ENCODE peak calls at places on chromosomes 7 and 10, in seven cellular contexts. D, I, W, F, P, M and S are unnamed samples.

GRCh38 chr10:86289577-86289868 is 77.1 kb downstream of the GRID1 start:
- DNase-seq in W (no peak), F (no peak), D (no peak), I (no peak), P (no peak), M (no peak), S (no peak)

GRCh38 chr7:114243019-114243507 is 171.6 kb upstream of the FOXP2 start:
- DNase-seq in F (no peak), I (no peak), W (peak), D (no peak), P (no peak), M (no peak), S (no peak)

GRCh38 chr7:157638563-157638962 is 301.8 kb downstream of the DNAJB6 start:
- DNase-seq in P (no peak), M (no peak), D (no peak), W (no peak), F (no peak), I (no peak), S (no peak)

GRCh38 chr10:32332299-32332750 is 14.6 kb downstream of the EPC1 start:
- DNase-seq in F (no peak), P (no peak), M (no peak), D (no peak), W (peak), I (no peak), S (peak)

GRCh38 chr7:3558410-3558809 is 257.4 kb downstream of the SDK1 start:
- DNase-seq in F (no peak), W (no peak), P (no peak), M (no peak), D (no peak), I (no peak), S (no peak)

GRCh38 chr7:137151056-137151731 is 192.3 kb downstream of the PTN start:
- DNase-seq in M (no peak), F (no peak), P (no peak), I (no peak), W (no peak), D (no peak), S (no peak)

GRCh38 chr10:24790073-24790472 is 66.4 kb upstream of the ARHGAP21 start:
- DNase-seq in M (no peak), D (no peak), I (no peak), P (no peak), F (no peak), W (no peak), S (no peak)

GRCh38 chr7:33012364-33012763 is 50.2 kb downstream of the NT5C3A start:
- DNase-seq in P (no peak), M (no peak), D (no peak), F (no peak), I (no peak), W (no peak), S (no peak)

GRCh38 chr10:70378122-70378521 is 4.3 kb downstream of the LRRC20 start:
- DNase-seq in M (peak), P (peak), D (peak), I (no peak), F (no peak), W (peak), S (no peak)

GRCh38 chr10:124217906-124218769 is 124.7 kb upstream of the CHST15 start:
- DNase-seq in D (no peak), P (peak), I (no peak), W (no peak), F (no peak), M (no peak), S (no peak)

GRCh38 chr7:31098606-31099360 is 46.7 kb downstream of the ADCYAP1R1 start:
- DNase-seq in D (no peak), W (no peak), P (no peak), F (no peak), I (no peak), M (no peak), S (no peak)

GRCh38 chr10:63466168-63466935 is 575 bp upstream of the JMJD1C start:
- DNase-seq in P (peak), W (no peak), I (peak), D (no peak), F (peak), M (peak), S (no peak)

GRCh38 chr7:45088146-45088701 is 545 bp downstream of the NACAD start:
- DNase-seq in W (no peak), D (no peak), I (no peak), F (no peak), P (no peak), M (no peak), S (no peak)

GRCh38 chr7:155886391-155887173 is 74.3 kb upstream of the SHH start:
- DNase-seq in M (no peak), F (no peak), W (no peak), I (no peak), D (no peak), P (no peak), S (no peak)

GRCh38 chr10:110530131-110530831 is 32.6 kb downstream of the DUSP5 start:
- DNase-seq in W (no peak), P (peak), I (peak), M (peak), D (no peak), F (peak), S (no peak)

GRCh38 chr10:125102821-125103220 is 57.5 kb downstream of the CTBP2 start:
- DNase-seq in M (no peak), I (no peak), F (peak), W (no peak), P (no peak), D (no peak), S (no peak)

GRCh38 chr7:107152011-107152410 is 16.8 kb upstream of the HBP1 start:
- DNase-seq in P (no peak), I (no peak), F (no peak), W (no peak), M (peak), D (no peak), S (no peak)

GRCh38 chr7:14748461-14748860 is 154.1 kb downstream of the DGKB start:
- DNase-seq in W (peak), D (peak), P (no peak), M (peak), F (no peak), I (no peak), S (no peak)

GRCh38 chr7:132869166-132869861 is 212.6 kb downstream of the CHCHD3 start:
- DNase-seq in I (no peak), M (no peak), F (no peak), D (no peak), P (no peak), W (no peak), S (no peak)

GRCh38 chr10:124104011-124104627 is 10.7 kb upstream of the CHST15 start:
- DNase-seq in M (no peak), F (no peak), I (no peak), W (no peak), D (no peak), P (no peak), S (no peak)

GRCh38 chr7:28017372-28017771 is 163.2 kb downstream of the JAZF1 start:
- DNase-seq in P (no peak), I (no peak), M (no peak), W (no peak), F (no peak), D (peak), S (no peak)

GRCh38 chr10:73495226-73495883 is 469 bp downstream of the PPP3CB start:
- DNase-seq in P (peak), D (no peak), M (peak), W (peak), I (peak), F (peak), S (peak)

GRCh38 chr10:113357688-113358306 is 195.1 kb upstream of the HABP2 start:
- DNase-seq in I (no peak), P (no peak), M (no peak), F (no peak), D (no peak), W (no peak), S (no peak)

GRCh38 chr7:142568430-142569097 is 180.7 kb upstream of the PRSS1 start:
- DNase-seq in W (peak), D (peak), I (no peak), F (no peak), M (peak), P (no peak), S (no peak)

GRCh38 chr7:106840342-106840741 is 24.7 kb upstream of the PIK3CG start:
- DNase-seq in F (no peak), M (peak), I (no peak), P (no peak), W (no peak), D (peak), S (no peak)

GRCh38 chr10:3948843-3949242 is 163.8 kb upstream of the KLF6 start:
- DNase-seq in M (no peak), I (no peak), F (no peak), D (peak), W (no peak), P (no peak), S (peak)

GRCh38 chr7:150339369-150339768 is 2.1 kb downstream of the RARRES2 start:
- DNase-seq in W (peak), F (no peak), P (no peak), I (no peak), D (no peak), M (no peak), S (no peak)

GRCh38 chr10:986881-987634 is 1.2 kb upstream of the GTPBP4 start:
- DNase-seq in W (no peak), I (no peak), D (peak), F (no peak), P (no peak), M (peak), S (no peak)

GRCh38 chr10:124473070-124473469 is 11.4 kb downstream of the LHPP start:
- DNase-seq in P (no peak), F (no peak), I (no peak), M (no peak), D (no peak), W (no peak), S (no peak)

GRCh38 chr7:151821806-151822540 is 54.9 kb downstream of the PRKAG2 start:
- DNase-seq in F (peak), I (no peak), P (no peak), W (no peak), D (no peak), M (no peak), S (no peak)

GRCh38 chr7:152706465-152706864 is 30.5 kb upstream of the XRCC2 start:
- DNase-seq in F (no peak), P (no peak), D (no peak), W (no peak), I (no peak), M (no peak), S (no peak)

GRCh38 chr10:20778008-20778757 is 118.9 kb downstream of the NEBL start:
- DNase-seq in P (no peak), W (no peak), D (no peak), I (no peak), M (no peak), F (no peak), S (no peak)

GRCh38 chr7:127731431-127732080 is 79.6 kb downstream of the SND1 start:
- DNase-seq in M (no peak), I (no peak), P (peak), F (no peak), D (no peak), W (no peak), S (no peak)

GRCh38 chr7:155001756-155002410 is 1.0 kb downstream of the PAXIP1 start:
- DNase-seq in D (no peak), W (no peak), M (no peak), F (no peak), I (no peak), P (no peak), S (no peak)

GRCh38 chr7:55441668-55442305 is 76.7 kb downstream of the LANCL2 start:
- DNase-seq in M (peak), F (no peak), D (peak), I (no peak), P (no peak), W (no peak), S (no peak)

GRCh38 chr7:17564678-17565209 is 266.3 kb downstream of the AHR start:
- DNase-seq in P (no peak), W (no peak), F (no peak), I (no peak), D (no peak), M (peak), S (no peak)

GRCh38 chr7:66549466-66549865 is 79.2 kb upstream of the KCTD7 start:
- DNase-seq in D (no peak), W (no peak), M (no peak), P (no peak), F (no peak), I (no peak), S (no peak)

GRCh38 chr10:91311601-91312000 is 91.1 kb downstream of the PCGF5 start:
- DNase-seq in I (no peak), W (no peak), F (no peak), P (no peak), D (no peak), M (no peak), S (no peak)

GRCh38 chr7:75849573-75849972 is 29.3 kb upstream of the RHBDD2 start:
- DNase-seq in I (no peak), W (no peak), M (no peak), D (no peak), P (no peak), F (no peak), S (no peak)